ENCODE peak calls at places on chromosomes 1 and 21, in seven cellular contexts. U, H, A, J, I, Q and C are unnamed samples. For H3K4me1, the result is how much of the 10 kb centered on the place peaks cover.

GRCh38 chr1:4081806-4082645 is 182.0 kb upstream of the C1orf174 start:
- DNase-seq in U (no peak), H (no peak), A (no peak), J (no peak), I (peak), Q (no peak), C (no peak)

GRCh38 chr1:184118051-184118450 is 66.5 kb downstream of the TSEN15 start:
- DNase-seq in U (no peak), H (no peak), A (no peak), J (no peak), I (no peak), Q (no peak), C (no peak)

GRCh38 chr1:199122532-199123311 is 483.9 kb downstream of the PTPRC start:
- DNase-seq in U (no peak), H (no peak), A (no peak), J (no peak), I (no peak), Q (no peak), C (no peak)

GRCh38 chr1:102837551-102837950 is 270.8 kb downstream of the COL11A1 start:
- DNase-seq in U (no peak), H (no peak), A (no peak), J (no peak), I (no peak), Q (no peak), C (no peak)

GRCh38 chr1:203272633-203273205 is 32.6 kb upstream of the BTG2 start:
- DNase-seq in U (no peak), H (no peak), A (no peak), J (no peak), I (no peak), Q (no peak), C (no peak)

GRCh38 chr1:233639611-233640010 is 25.7 kb downstream of the KCNK1 start:
- DNase-seq in U (no peak), H (no peak), A (no peak), J (no peak), I (no peak), Q (no peak), C (no peak)

GRCh38 chr21:19402870-19403269 is 999.3 kb upstream of the TMPRSS15 start:
- DNase-seq in U (no peak), H (no peak), A (no peak), J (no peak), I (no peak), Q (no peak), C (no peak)

GRCh38 chr1:160954158-160955104 is at the start of gene ITLN2:
- DNase-seq in U (no peak), H (peak), A (peak), J (no peak), I (no peak), Q (peak), C (no peak)

GRCh38 chr1:91885331-91885715 is 628 bp downstream of the TGFBR3 start:
- DNase-seq in U (peak), H (peak), A (peak), J (peak), I (peak), Q (no peak), C (no peak)

GRCh38 chr1:201593200-201593828 is 54.4 kb downstream of the NAV1 start:
- DNase-seq in U (peak), H (no peak), A (no peak), J (peak), I (peak), Q (no peak), C (no peak)

GRCh38 chr1:152479792-152480595 is 30.6 kb upstream of the LCE5A start:
- DNase-seq in U (no peak), H (peak), A (peak), J (peak), I (no peak), Q (no peak), C (peak)

GRCh38 chr1:18929686-18930085 is 26.8 kb downstream of the IFFO2 start:
- DNase-seq in U (no peak), H (no peak), A (no peak), J (no peak), I (no peak), Q (no peak), C (peak)

GRCh38 chr1:46735708-46736324 is 16.9 kb upstream of the EFCAB14 start:
- DNase-seq in U (no peak), H (no peak), A (peak), J (no peak), I (no peak), Q (peak), C (no peak)

GRCh38 chr1:59298710-59299346 is 1.9 kb downstream of the FGGY start:
- DNase-seq in U (no peak), H (no peak), A (no peak), J (no peak), I (no peak), Q (no peak), C (no peak)

GRCh38 chr1:151196292-151196800 is 2.0 kb upstream of the PIP5K1A start:
- DNase-seq in U (peak), H (peak), A (peak), J (no peak), I (peak), Q (peak), C (no peak)

GRCh38 chr1:247456914-247457638 is 828 bp downstream of the OR2B11 start:
- DNase-seq in U (no peak), H (no peak), A (no peak), J (no peak), I (no peak), Q (no peak), C (no peak)

GRCh38 chr21:15221799-15222386 is 157.1 kb upstream of the NRIP1 start:
- DNase-seq in U (no peak), H (no peak), A (no peak), J (peak), I (no peak), Q (peak), C (no peak)

GRCh38 chr1:185789846-185790735 is 55.9 kb downstream of the HMCN1 start:
- DNase-seq in U (no peak), H (no peak), A (no peak), J (no peak), I (no peak), Q (no peak), C (no peak)

GRCh38 chr1:12206238-12206637 is 23.6 kb upstream of the VPS13D start:
- DNase-seq in U (no peak), H (no peak), A (no peak), J (no peak), I (no peak), Q (no peak), C (no peak)

GRCh38 chr1:47732489-47732888 is 264.7 kb downstream of the TRABD2B start:
- DNase-seq in U (no peak), H (no peak), A (no peak), J (no peak), I (no peak), Q (no peak), C (no peak)

GRCh38 chr1:102872097-102872496 is 236.2 kb downstream of the COL11A1 start:
- DNase-seq in U (no peak), H (no peak), A (no peak), J (no peak), I (no peak), Q (no peak), C (no peak)

GRCh38 chr1:229254910-229255541 is 15.9 kb upstream of the RAB4A start:
- DNase-seq in U (no peak), H (no peak), A (peak), J (no peak), I (no peak), Q (peak), C (no peak)

GRCh38 chr21:25717491-25718139 is 17.1 kb downstream of the ATP5PF start:
- DNase-seq in U (no peak), H (no peak), A (no peak), J (no peak), I (no peak), Q (no peak), C (no peak)

GRCh38 chr1:226666164-226666506 is 72.9 kb downstream of the ITPKB start:
- DNase-seq in U (no peak), H (no peak), A (no peak), J (no peak), I (no peak), Q (no peak), C (no peak)

GRCh38 chr1:246306415-246307037 is 200.6 kb downstream of the SMYD3 start:
- DNase-seq in U (no peak), H (no peak), A (no peak), J (no peak), I (no peak), Q (no peak), C (no peak)

GRCh38 chr21:46555225-46555617 is 49.7 kb downstream of the S100B start:
- DNase-seq in U (no peak), H (peak), A (no peak), J (peak), I (no peak), Q (no peak), C (no peak)

GRCh38 chr1:202940561-202940960 is 13.5 kb upstream of the KLHL12 start:
- DNase-seq in U (no peak), H (no peak), A (no peak), J (no peak), I (no peak), Q (no peak), C (no peak)

GRCh38 chr1:43233631-43234030 is 36.2 kb upstream of the TMEM125 start:
- DNase-seq in U (no peak), H (no peak), A (no peak), J (no peak), I (no peak), Q (no peak), C (no peak)

GRCh38 chr1:8370928-8371327 is 53.0 kb downstream of the SLC45A1 start:
- DNase-seq in U (no peak), H (no peak), A (peak), J (no peak), I (peak), Q (no peak), C (no peak)

GRCh38 chr1:15154480-15155036 is 1.0 kb downstream of the TMEM51 start:
- DNase-seq in U (peak), H (peak), A (peak), J (peak), I (peak), Q (peak), C (peak)

GRCh38 chr1:103788377-103788776 is 38.7 kb downstream of the AMY1C start:
- DNase-seq in U (no peak), H (no peak), A (no peak), J (no peak), I (no peak), Q (no peak), C (no peak)

GRCh38 chr1:111110197-111110899 is 29.5 kb downstream of the DRAM2 start:
- DNase-seq in U (no peak), H (peak), A (no peak), J (no peak), I (no peak), Q (no peak), C (peak)

GRCh38 chr1:49060766-49061165 is 284.1 kb upstream of the BEND5 start:
- DNase-seq in U (no peak), H (no peak), A (no peak), J (no peak), I (no peak), Q (no peak), C (no peak)

GRCh38 chr1:181127898-181128453 is 39.5 kb downstream of the IER5 start:
- DNase-seq in U (no peak), H (no peak), A (no peak), J (no peak), I (no peak), Q (no peak), C (no peak)

GRCh38 chr1:180262628-180263488 is 32.8 kb downstream of the LHX4 start:
- DNase-seq in U (no peak), H (no peak), A (no peak), J (no peak), I (no peak), Q (no peak), C (no peak)

DNA sequence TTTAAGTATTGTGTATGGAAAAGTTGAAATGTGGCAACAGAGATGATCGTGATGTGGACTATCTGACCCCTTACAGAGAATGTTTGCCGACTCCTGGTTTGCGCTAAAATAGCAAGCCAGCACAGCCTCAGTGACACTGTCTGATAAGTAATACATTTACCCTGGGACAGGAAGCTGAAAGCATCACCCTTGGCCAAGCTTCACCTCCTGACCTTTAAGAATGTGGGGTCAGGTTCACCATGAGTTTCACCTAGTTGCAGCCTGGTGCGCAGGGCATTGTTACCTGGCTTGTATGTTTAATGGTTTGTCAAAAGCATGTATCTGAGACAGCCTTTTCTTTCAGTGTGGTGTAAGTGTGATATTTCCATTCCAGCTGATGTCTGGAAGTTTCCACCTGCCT is 29.2 kb downstream of the TRAF5 start:
- DNase-seq in U (no peak), H (no peak), A (no peak), J (no peak), I (no peak), Q (no peak), C (no peak)
- TF ChIP-seq CTCF in U (no peak), H (no peak), A (no peak), J (no peak), I (no peak), Q (no peak), C (no peak)

GRCh38 chr1:164771001-164771550 is 212.1 kb downstream of the PBX1 start:
- DNase-seq in U (no peak), H (no peak), A (no peak), J (no peak), I (no peak), Q (no peak), C (no peak)

GRCh38 chr1:164771568-164772350 is 212.8 kb downstream of the PBX1 start:
- DNase-seq in U (peak), H (no peak), A (peak), J (no peak), I (no peak), Q (no peak), C (peak)

GRCh38 chr1:164774413-164774812 is 215.4 kb downstream of the PBX1 start:
- DNase-seq in U (no peak), H (no peak), A (no peak), J (no peak), I (no peak), Q (no peak), C (no peak)

GRCh38 chr1:164773146-164773545 is 214.2 kb downstream of the PBX1 start:
- DNase-seq in U (no peak), H (no peak), A (no peak), J (no peak), I (no peak), Q (no peak), C (no peak)

GRCh38 chr1:164772635-164773034 is 213.7 kb downstream of the PBX1 start:
- DNase-seq in U (peak), H (peak), A (peak), J (peak), I (peak), Q (no peak), C (peak)
- H3K4me1 ChIP-seq in U (half or more), H (half or more), A (under half), J (half or more), I (half or more), Q (under half), C (half or more)

GRCh38 chr1:41891403-41891896 is 27.3 kb downstream of the HIVEP3 start:
- DNase-seq in U (no peak), H (peak), A (peak), J (peak), I (no peak), Q (no peak), C (no peak)
- TF ChIP-seq CTCF in U (no peak), H (no peak), A (no peak), J (peak), I (no peak), Q (peak), C (no peak)

DNA sequence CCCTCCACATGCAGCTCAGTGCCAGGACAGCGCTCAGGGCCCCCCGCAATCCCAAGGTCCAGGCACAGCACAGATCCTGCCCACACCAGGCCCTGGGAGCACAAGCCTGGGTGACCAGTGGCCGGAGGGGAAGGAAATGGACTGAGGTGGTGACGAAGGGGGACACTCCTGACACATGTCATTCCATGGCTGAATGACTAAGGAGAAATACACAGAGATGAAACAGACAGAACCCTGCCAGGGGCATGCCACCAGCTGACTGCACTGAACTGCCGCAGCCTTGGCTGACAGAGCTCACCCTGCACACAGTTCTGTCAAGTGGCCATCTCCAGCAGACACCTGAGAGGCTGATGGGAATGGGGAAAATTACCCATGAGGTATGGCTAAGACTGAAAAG is 56.1 kb downstream of the HSF2BP start:
- DNase-seq in U (no peak), H (no peak), A (peak), J (no peak), I (no peak), Q (no peak), C (peak)
- H3K4me1 ChIP-seq in U (under half), H (under half), A (under half), J (under half), I (under half), Q (under half), C (under half)

DNA sequence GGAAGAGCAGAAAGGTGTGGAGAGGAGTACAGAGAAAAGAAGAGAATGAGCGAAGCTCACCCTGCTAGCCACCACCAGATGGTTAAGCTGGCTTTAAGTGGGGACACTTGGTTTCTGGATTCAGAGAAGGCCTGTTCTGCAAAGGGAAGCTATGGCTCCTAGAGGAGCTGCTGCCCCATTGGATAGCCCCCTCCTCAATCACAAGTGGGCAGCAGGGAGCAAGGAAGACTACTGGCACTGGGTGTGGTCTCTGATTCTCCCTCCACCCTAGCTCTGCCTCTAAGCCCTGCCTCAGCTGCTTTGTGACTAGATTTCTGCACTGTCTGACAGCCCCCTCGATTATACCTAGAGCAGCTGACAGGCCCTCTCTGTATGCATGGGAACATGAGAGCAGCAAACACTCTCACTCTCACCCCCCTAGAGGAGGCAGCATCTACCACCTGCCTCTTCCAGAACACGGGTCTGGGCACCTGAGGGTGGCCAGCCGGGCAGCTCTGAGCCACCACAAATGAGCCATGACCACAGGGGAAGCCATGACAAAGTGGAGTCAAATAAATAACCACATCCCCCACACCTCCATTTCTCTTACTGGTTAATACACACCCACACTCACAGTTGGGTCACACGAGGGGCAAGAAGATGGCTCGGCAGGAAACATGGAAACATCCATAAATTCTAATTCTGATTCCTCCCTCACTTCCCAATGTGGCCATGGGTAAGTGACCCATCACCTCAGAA is 13.6 kb downstream of the PLEKHA6 start:
- DNase-seq in U (no peak), H (no peak), A (no peak), J (no peak), I (no peak), Q (no peak), C (no peak)
- TF ChIP-seq CTCF in U (no peak), H (no peak), A (no peak), J (no peak), I (no peak), Q (no peak), C (no peak)